ENCODE peak calls at places on chromosomes 11 and 22, in four cellular contexts. B, U, R and S are unnamed samples.

GRCh38 chr11:11464555-11464954 is 111.5 kb upstream of the CSNK2A3 start:
- DNase-seq in R (no peak), B (no peak), U (no peak), S (no peak)

GRCh38 chr22:20001082-20001638 is 15.5 kb downstream of the ARVCF start:
- DNase-seq in U (no peak), B (no peak), R (no peak), S (no peak)

GRCh38 chr11:10488581-10489443 is 33.7 kb downstream of the AMPD3 start:
- DNase-seq in B (no peak), R (no peak), U (no peak), S (no peak)

GRCh38 chr11:112652786-112653390 is 308.3 kb upstream of the NCAM1 start:
- DNase-seq in R (no peak), B (no peak), U (no peak), S (no peak)

GRCh38 chr11:102599642-102600261 is 25.4 kb downstream of the MMP20 start:
- DNase-seq in R (peak; percentile 62), B (no peak), U (no peak), S (peak; percentile 72)

GRCh38 chr11:74388678-74389327 is 9.4 kb downstream of the PGM2L1 start:
- DNase-seq in R (peak; percentile 21), U (peak; percentile 75), B (peak; percentile 72), S (peak; percentile 57)

GRCh38 chr11:35740061-35740824 is 77.7 kb downstream of the TRIM44 start:
- DNase-seq in R (no peak), U (no peak), B (no peak), S (no peak)

GRCh38 chr22:17423616-17424015 is 54.4 kb downstream of the CECR2 start:
- DNase-seq in R (no peak), B (no peak), U (no peak), S (no peak)

GRCh38 chr11:112795142-112795815 is 165.9 kb upstream of the NCAM1 start:
- DNase-seq in U (peak; percentile 48), B (no peak), R (peak; percentile 57), S (peak; percentile 76)

GRCh38 chr11:120337896-120338840 is 2.0 kb downstream of the ARHGEF12 start:
- DNase-seq in R (no peak), U (no peak), B (no peak), S (no peak)

GRCh38 chr22:17213976-17214375 is 5.3 kb downstream of the ADA2 start:
- DNase-seq in B (peak; percentile 70), U (peak; percentile 39), R (no peak), S (peak; percentile 47)

GRCh38 chr11:78860720-78861422 is 286.2 kb upstream of the NARS2 start:
- DNase-seq in U (no peak), R (no peak), B (peak; percentile 20), S (peak; percentile 53)

GRCh38 chr11:49995559-49995958 is 13.2 kb upstream of the OR4C12 start:
- DNase-seq in B (peak; percentile 44), U (no peak), R (no peak), S (peak; percentile 50)

GRCh38 chr11:31050061-31050790 is 319.3 kb downstream of the DCDC1 start:
- DNase-seq in B (peak; percentile 12), R (no peak), U (no peak), S (no peak)

GRCh38 chr11:27413218-27413617 is 50.2 kb upstream of the CCDC34 start:
- DNase-seq in R (no peak), U (no peak), B (no peak), S (no peak)

GRCh38 chr11:93846411-93846810 is 4.0 kb downstream of the VSTM5 start:
- DNase-seq in R (no peak), U (no peak), B (no peak), S (no peak)

GRCh38 chr22:23075525-23076216 is 5.4 kb downstream of the GNAZ start:
- DNase-seq in R (no peak), U (no peak), B (no peak), S (no peak)

GRCh38 chr11:75913984-75914383 is 99.0 kb downstream of the UVRAG start:
- DNase-seq in R (no peak), B (no peak), U (no peak), S (no peak)

GRCh38 chr11:3201112-3201581 is 17.5 kb downstream of the MRGPRG start:
- DNase-seq in B (no peak), R (no peak), U (peak; percentile 13), S (no peak)

GRCh38 chr11:104163100-104164027 is 583 bp downstream of the PDGFD start:
- DNase-seq in U (peak; percentile 31), R (peak; percentile 15), B (peak; percentile 22), S (no peak)

GRCh38 chr11:34052608-34053160 is 1.2 kb downstream of the CAPRIN1 start:
- DNase-seq in R (no peak), U (peak; percentile 31), B (no peak), S (peak; percentile 48)

GRCh38 chr22:22756109-22756508 is 111.7 kb downstream of the GGTLC2 start:
- DNase-seq in U (no peak), B (no peak), R (no peak), S (no peak)

GRCh38 chr22:29820941-29821789 is 16.9 kb downstream of the ASCC2 start:
- DNase-seq in R (peak; percentile 46), B (peak; percentile 83), U (peak; percentile 69), S (peak; percentile 79)

GRCh38 chr11:127567237-127567932 is 566.8 kb upstream of the KIRREL3 start:
- DNase-seq in B (no peak), R (no peak), U (no peak), S (no peak)

GRCh38 chr22:37283393-37283937 is 1.2 kb downstream of the CYTH4 start:
- DNase-seq in U (no peak), B (no peak), R (no peak), S (no peak)

GRCh38 chr11:101446238-101446637 is 137.6 kb downstream of the TRPC6 start:
- DNase-seq in B (no peak), U (no peak), R (no peak), S (no peak)

GRCh38 chr22:41524809-41525449 is 19.3 kb downstream of the POLR3H start:
- DNase-seq in B (no peak), R (no peak), U (no peak), S (no peak)

GRCh38 chr11:35629914-35630313 is 11.7 kb downstream of the FJX1 start:
- DNase-seq in R (peak; percentile 59), U (no peak), B (no peak), S (peak; percentile 18)

GRCh38 chr22:37989146-37990045 is 5.0 kb upstream of the SOX10 start:
- DNase-seq in B (no peak), U (no peak), R (no peak), S (no peak)

GRCh38 chr11:129374081-129374992 is 1.3 kb upstream of the BARX2 start:
- DNase-seq in R (no peak), B (no peak), U (no peak), S (peak; percentile 56)

GRCh38 chr22:23431337-23432072 is 148.6 kb downstream of the IGLL1 start:
- DNase-seq in B (no peak), U (no peak), R (no peak), S (no peak)

GRCh38 chr11:6431861-6432260 is 8.9 kb downstream of the HPX start:
- DNase-seq in U (no peak), R (peak; percentile 48), B (no peak), S (no peak)

GRCh38 chr11:109859325-109859724 is 233.9 kb upstream of the ZC3H12C start:
- DNase-seq in B (no peak), R (no peak), U (no peak), S (no peak)

GRCh38 chr11:34929794-34930763 is 13.7 kb downstream of the PDHX start:
- DNase-seq in B (no peak), R (no peak), U (no peak), S (peak; percentile 96)

GRCh38 chr11:35305670-35306382 is 113.5 kb downstream of the SLC1A2 start:
- DNase-seq in U (no peak), R (peak; percentile 46), B (no peak), S (peak; percentile 53)

GRCh38 chr11:74492974-74493815 is at the start of gene LIPT2:
- DNase-seq in B (peak; percentile 95), R (peak; percentile 81), U (peak; percentile 96), S (peak; percentile 100)

GRCh38 chr11:59999732-60000131 is 17.2 kb upstream of the OOSP4B start:
- DNase-seq in B (no peak), R (no peak), U (no peak), S (no peak)

GRCh38 chr11:107136892-107137291 is 118.6 kb upstream of the GUCY1A2 start:
- DNase-seq in U (no peak), B (no peak), R (no peak), S (no peak)

GRCh38 chr11:47376543-47377371 is 1.6 kb downstream of the SPI1 start:
- DNase-seq in B (no peak), U (peak; percentile 55), R (no peak), S (no peak)
- H3K4me3 ChIP-seq in B (peak overlapping the region; percentile 43), U (peak overlapping the region; percentile 31), R (no peak overlapping the region), S (no peak overlapping the region)

GRCh38 chr11:18750944-18751343 is 25.0 kb upstream of the IGSF22 start:
- DNase-seq in U (no peak), R (no peak), B (no peak), S (no peak)

GRCh38 chr11:18749681-18750319 is 23.8 kb upstream of the IGSF22 start:
- DNase-seq in U (peak; percentile 48), B (no peak), R (peak; percentile 53), S (no peak)

GRCh38 chr11:18754308-18754707 is 28.3 kb upstream of the IGSF22 start:
- DNase-seq in B (no peak), U (no peak), R (peak; percentile 29), S (no peak)

GRCh38 chr11:18748766-18749375 is 22.9 kb upstream of the IGSF22 start:
- DNase-seq in U (no peak), B (no peak), R (no peak), S (no peak)

GRCh38 chr11:18752502-18752901 is 26.5 kb upstream of the IGSF22 start:
- DNase-seq in R (no peak), U (no peak), B (no peak), S (no peak)
- TF ChIP-seq CTCF in R (no peak), U (no peak), B (no peak), S (no peak)

DNA sequence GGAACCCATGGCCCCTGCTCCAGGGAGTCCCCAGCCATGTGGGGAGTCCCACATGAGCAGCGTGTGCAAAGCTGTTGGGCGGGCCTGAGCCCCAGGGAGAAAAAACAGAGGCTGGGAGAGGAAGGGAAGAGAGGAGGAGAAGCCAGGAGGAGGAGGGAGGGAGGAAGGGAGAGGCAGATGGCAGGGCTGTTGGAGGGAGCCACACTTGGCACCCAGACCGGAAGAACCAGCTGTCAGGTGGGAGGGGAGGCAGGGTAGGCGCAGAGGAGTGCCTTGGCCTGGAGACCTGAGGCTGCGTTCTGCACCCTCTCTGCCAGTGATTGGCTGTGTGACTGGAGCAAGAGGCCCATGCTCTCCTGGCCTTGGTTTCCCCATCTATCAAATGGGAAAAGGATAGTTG is 6.7 kb downstream of the SYNGR1 start:
- DNase-seq in B (no peak), U (no peak), R (no peak), S (no peak)
- H3K4me1 ChIP-seq in B (peaks cover 8% of the 10 kb centered on the region), U (peaks cover 5% of the 10 kb centered on the region), R (no peaks in the 10 kb centered on the region), S (peaks cover 12% of the 10 kb centered on the region)

DNA sequence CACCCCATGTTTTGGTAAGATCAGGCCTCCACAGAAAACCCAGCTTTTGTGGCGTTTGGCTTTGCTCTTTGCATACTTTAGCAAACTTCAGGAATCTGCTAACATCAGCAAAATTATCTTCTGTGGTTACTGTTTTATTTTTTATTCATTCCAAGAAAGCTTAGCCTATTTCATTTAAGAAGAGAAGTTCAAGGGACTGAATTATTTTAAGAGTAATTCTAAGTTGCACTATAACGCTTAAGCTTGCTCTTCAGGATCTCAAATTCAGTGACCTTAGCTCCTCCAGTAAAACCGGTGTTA is 1.1 kb downstream of the JHY start:
- DNase-seq in U (no peak), R (no peak), B (no peak), S (no peak)
- H3K4me3 ChIP-seq in U (peak overlapping the region; percentile 74), R (peak overlapping the region; percentile 88), B (peak overlapping the region; percentile 74), S (peak overlapping the region; percentile 56)

GRCh38 chr11:9384535-9385287 is at the start of gene IPO7:
- DNase-seq in U (peak; percentile 89), B (peak; percentile 90), R (peak; percentile 90), S (peak; percentile 92)
- TF ChIP-seq CTCF in U (no peak), B (no peak), R (peak; percentile 29), S (peak; percentile 44)